ENCODE peak calls at places on chromosomes 12 and 14, in ten cellular contexts. F is astrocyte of the cerebellum, Q is GM13976, Z is GM23338, I is NCI-H1694 treated with DMSO at 0.1 percent for 48 hours, A is body of pancreas, B is non-pigmented ciliary epithelial cell, X is HFFc6, U is anterior cingulate cortex, W is AG09309. Y is an unnamed sample.

GRCh38 chr14:22692194-22692593 is 48.0 kb upstream of the OR6J1 start:
- DNase-seq in A (no peak), W (no peak), F (no peak), X (no peak), U (no peak), Q (no peak), Z (no peak), I (no peak), B (no peak), Y (no peak)

GRCh38 chr14:69059658-69060648 is 80.9 kb upstream of the ACTN1 start:
- DNase-seq in Z (no peak), B (peak), U (no peak), W (peak), F (peak), I (no peak), X (peak), Q (no peak), A (no peak), Y (no peak)

GRCh38 chr14:77076118-77076631 is 21.9 kb upstream of the CIPC start:
- DNase-seq in U (no peak), A (no peak), I (no peak), Q (no peak), F (no peak), X (no peak), Z (peak), B (no peak), W (no peak), Y (no peak)

GRCh38 chr12:21546721-21547120 is 20.6 kb downstream of the SPX start:
- DNase-seq in I (no peak), U (no peak), W (no peak), B (no peak), Z (no peak), Q (no peak), X (no peak), F (no peak), A (no peak), Y (no peak)

GRCh38 chr12:6779667-6780459 is 7.5 kb downstream of the LAG3 start:
- DNase-seq in B (no peak), I (no peak), X (no peak), F (no peak), U (no peak), A (no peak), W (no peak), Z (no peak), Q (no peak), Y (no peak)

GRCh38 chr12:109983432-109984142 is 12.6 kb downstream of the GIT2 start:
- DNase-seq in Z (no peak), Q (no peak), U (no peak), F (no peak), I (no peak), X (no peak), A (peak), W (no peak), B (no peak), Y (no peak)

GRCh38 chr12:127485528-127485927 is 781.4 kb upstream of the TMEM132C start:
- DNase-seq in I (no peak), X (peak), Z (no peak), W (peak), U (no peak), F (peak), B (peak), Q (no peak), A (no peak), Y (no peak)

GRCh38 chr14:53793790-53794560 is 162.7 kb downstream of the BMP4 start:
- DNase-seq in U (peak), I (peak), F (peak), X (no peak), Q (no peak), Z (no peak), W (no peak), A (no peak), B (no peak), Y (no peak)

GRCh38 chr12:58443273-58443980 is 476.9 kb downstream of the LRIG3 start:
- DNase-seq in B (no peak), U (no peak), I (peak), W (no peak), Q (no peak), X (peak), A (no peak), Z (peak), F (no peak), Y (no peak)

GRCh38 chr14:64918216-64918615 is 4.0 kb downstream of the CHURC1 start:
- DNase-seq in B (no peak), W (no peak), I (no peak), A (no peak), Q (no peak), Z (no peak), X (no peak), F (no peak), U (no peak), Y (no peak)

GRCh38 chr12:55467836-55468235 is 2.1 kb downstream of the OR6C70 start:
- DNase-seq in F (no peak), Q (no peak), Z (no peak), I (no peak), U (no peak), W (no peak), B (no peak), X (no peak), A (no peak), Y (no peak)

GRCh38 chr14:68819260-68819691 is 26.4 kb upstream of the ZFP36L1 start:
- DNase-seq in F (no peak), Z (peak), A (no peak), I (no peak), Q (peak), U (no peak), W (no peak), X (peak), B (no peak), Y (no peak)

GRCh38 chr12:18782827-18783226 is 44.9 kb downstream of the CAPZA3 start:
- DNase-seq in X (no peak), A (no peak), Q (no peak), U (no peak), W (no peak), I (no peak), F (no peak), B (no peak), Z (no peak), Y (no peak)